ENCODE peak calls at places on chromosomes 3 and 15, in six cellular contexts. R, S, K, O, F and H are unnamed samples.

GRCh38 chr3:100144255-100144866 is 30.1 kb upstream of the FILIP1L start:
- DNase-seq in R (no peak), S (no peak), K (no peak), F (no peak), O (no peak), H (no peak)

GRCh38 chr3:153980252-153980590 is 141.0 kb upstream of the ARHGEF26 start:
- DNase-seq in S (no peak), R (no peak), O (no peak), F (peak), K (no peak), H (no peak)

GRCh38 chr15:70062321-70062956 is 35.3 kb downstream of the TLE3 start:
- DNase-seq in O (peak), R (peak), K (peak), S (peak), F (peak), H (peak)

GRCh38 chr3:150216041-150216811 is 191.9 kb upstream of the TSC22D2 start:
- DNase-seq in K (peak), O (no peak), S (peak), R (no peak), F (peak), H (no peak)

GRCh38 chr3:89098964-89099585 is 8.3 kb upstream of the EPHA3 start:
- DNase-seq in K (no peak), R (peak), O (peak), F (peak), S (peak), H (no peak)

GRCh38 chr15:31871159-31871886 is 159.0 kb upstream of the CHRNA7 start:
- DNase-seq in R (no peak), O (peak), F (no peak), K (no peak), S (no peak), H (no peak)

GRCh38 chr3:194104041-194104751 is 31.8 kb upstream of the HES1 start:
- DNase-seq in K (no peak), O (no peak), F (no peak), S (no peak), R (no peak), H (no peak)

GRCh38 chr3:72820405-72820804 is 27.8 kb downstream of the SHQ1 start:
- DNase-seq in O (peak), K (no peak), F (no peak), S (no peak), R (peak), H (peak)

GRCh38 chr15:70753101-70753829 is 10.1 kb downstream of the UACA start:
- DNase-seq in F (no peak), O (no peak), K (no peak), S (no peak), R (no peak), H (no peak)

GRCh38 chr15:62135532-62136134 is 29.5 kb downstream of the C2CD4B start:
- DNase-seq in S (no peak), O (peak), R (no peak), K (no peak), F (no peak), H (peak)

GRCh38 chr3:102240720-102241119 is 194.1 kb upstream of the ZPLD1 start:
- DNase-seq in F (no peak), S (no peak), R (no peak), O (no peak), K (no peak), H (no peak)

GRCh38 chr3:59131016-59131771 is 81.4 kb upstream of the CFAP20DC start:
- DNase-seq in K (no peak), R (no peak), O (no peak), S (no peak), F (no peak), H (no peak)

GRCh38 chr3:114627760-114628159 is 333.9 kb downstream of the TIGIT start:
- DNase-seq in O (peak), S (peak), K (no peak), R (no peak), F (no peak), H (peak)

GRCh38 chr3:42658091-42658770 is 4.7 kb downstream of the ZBTB47 start:
- DNase-seq in F (no peak), K (no peak), S (peak), O (no peak), R (no peak), H (no peak)

GRCh38 chr15:89662893-89663673 is 7.8 kb upstream of the KIF7 start:
- DNase-seq in S (peak), F (peak), O (peak), K (no peak), R (no peak), H (no peak)

GRCh38 chr15:31556494-31557150 is 230.0 kb downstream of the KLF13 start:
- DNase-seq in S (no peak), O (no peak), R (no peak), F (no peak), K (no peak), H (no peak)

GRCh38 chr3:190721330-190721729 is 141.2 kb downstream of the GMNC start:
- DNase-seq in R (no peak), O (no peak), F (no peak), K (peak), S (no peak), H (no peak)

GRCh38 chr3:188578579-188579363 is 424.8 kb downstream of the LPP start:
- DNase-seq in R (peak), S (peak), K (no peak), F (no peak), O (peak), H (no peak)

GRCh38 chr15:68313501-68314390 is 36.2 kb downstream of the FEM1B start:
- DNase-seq in O (no peak), S (peak), K (no peak), F (no peak), R (no peak), H (peak)

GRCh38 chr3:128849776-128850542 is 29.5 kb upstream of the ACAD9 start:
- DNase-seq in K (no peak), O (no peak), R (no peak), S (no peak), F (peak), H (no peak)

GRCh38 chr15:66269326-66270090 is 16.0 kb upstream of the MEGF11 start:
- DNase-seq in R (no peak), S (no peak), F (peak), O (no peak), K (no peak), H (no peak)

GRCh38 chr3:58059349-58060321 is 51.4 kb downstream of the FLNB start:
- DNase-seq in R (peak), O (peak), F (peak), S (no peak), K (no peak), H (peak)

GRCh38 chr3:43793648-43794372 is 103.1 kb downstream of the ABHD5 start:
- DNase-seq in O (no peak), R (no peak), F (no peak), K (no peak), S (no peak), H (no peak)

GRCh38 chr3:193680220-193680619 is 87.2 kb downstream of the OPA1 start:
- DNase-seq in S (no peak), F (no peak), R (no peak), O (no peak), K (no peak), H (no peak)

GRCh38 chr15:25545017-25545416 is 106.2 kb upstream of the UBE3A start:
- DNase-seq in F (peak), S (no peak), R (no peak), O (no peak), K (no peak), H (no peak)

GRCh38 chr3:60086811-60087210 is 1037.0 kb upstream of the CFAP20DC start:
- DNase-seq in F (peak), S (no peak), K (no peak), R (no peak), O (no peak), H (no peak)

GRCh38 chr3:61685755-61686154 is 124.4 kb downstream of the PTPRG start:
- DNase-seq in K (no peak), F (peak), S (no peak), R (no peak), O (no peak), H (no peak)

GRCh38 chr3:119604878-119605277 is 7.2 kb downstream of the PLA1A start:
- DNase-seq in F (peak), O (no peak), K (no peak), R (no peak), S (no peak), H (peak)

GRCh38 chr3:43484926-43485488 is 136.8 kb downstream of the ANO10 start:
- DNase-seq in S (no peak), K (no peak), F (no peak), O (no peak), R (no peak), H (no peak)

GRCh38 chr3:116835658-116836057 is 126.1 kb downstream of the TUSC7 start:
- DNase-seq in S (no peak), F (no peak), O (no peak), R (no peak), K (no peak), H (no peak)

GRCh38 chr3:131231710-131232348 is 149.7 kb upstream of the NUDT16 start:
- DNase-seq in K (peak), R (no peak), S (no peak), F (peak), O (no peak), H (no peak)

GRCh38 chr15:74203914-74204431 is 1.4 kb upstream of the STRA6 start:
- DNase-seq in R (no peak), F (peak), O (no peak), S (peak), K (no peak), H (no peak)